ENCODE peak calls at places on chromosomes 5 and 9, in four cellular contexts. T is GM10248, O is AG04450, C is HCT116. E is an unnamed sample.

GRCh38 chr5:172543484-172544298 is 89.4 kb upstream of the SH3PXD2B start:
- DNase-seq in T (no peak), O (no peak), C (no peak), E (no peak)

GRCh38 chr9:27086818-27087680 is 22.0 kb upstream of the TEK start:
- DNase-seq in T (no peak), O (peak; percentile 70), C (no peak), E (no peak)

GRCh38 chr9:126395439-126396212 is 69.0 kb downstream of the MVB12B start:
- DNase-seq in T (no peak), O (peak; percentile 34), C (peak; percentile 31), E (no peak)

GRCh38 chr5:170809551-170809950 is 26.0 kb downstream of the GABRP start:
- DNase-seq in T (peak; percentile 34), O (peak; percentile 27), C (peak; percentile 34), E (no peak)

GRCh38 chr5:175748650-175749049 is 90.8 kb downstream of the HRH2 start:
- DNase-seq in T (no peak), O (no peak), C (no peak), E (no peak)

GRCh38 chr5:54909911-54910870 is 75.2 kb downstream of the ESM1 start:
- DNase-seq in T (no peak), O (peak; percentile 39), C (no peak), E (peak; percentile 32)

GRCh38 chr5:132856011-132856410 is 10.3 kb downstream of the GDF9 start:
- DNase-seq in T (no peak), O (no peak), C (no peak), E (no peak)

GRCh38 chr9:15622596-15622995 is 69.8 kb downstream of the CCDC171 start:
- DNase-seq in T (no peak), O (no peak), C (peak; percentile 15), E (no peak)

GRCh38 chr5:178793156-178793555 is 62.7 kb upstream of the ZNF354A start:
- DNase-seq in T (no peak), O (no peak), C (peak; percentile 16), E (no peak)

GRCh38 chr5:79237735-79238560 is 2.0 kb downstream of the JMY start:
- DNase-seq in T (no peak), O (no peak), C (no peak), E (no peak)

GRCh38 chr5:79236970-79237734 is 1.2 kb downstream of the JMY start:
- DNase-seq in T (peak; percentile 49), O (no peak), C (no peak), E (no peak)

GRCh38 chr5:79236364-79236969 is 536 bp downstream of the JMY start:
- DNase-seq in T (peak; percentile 40), O (no peak), C (no peak), E (no peak)

GRCh38 chr5:79235222-79235577 is 731 bp upstream of the JMY start:
- DNase-seq in T (no peak), O (no peak), C (no peak), E (peak; percentile 62)

DNA sequence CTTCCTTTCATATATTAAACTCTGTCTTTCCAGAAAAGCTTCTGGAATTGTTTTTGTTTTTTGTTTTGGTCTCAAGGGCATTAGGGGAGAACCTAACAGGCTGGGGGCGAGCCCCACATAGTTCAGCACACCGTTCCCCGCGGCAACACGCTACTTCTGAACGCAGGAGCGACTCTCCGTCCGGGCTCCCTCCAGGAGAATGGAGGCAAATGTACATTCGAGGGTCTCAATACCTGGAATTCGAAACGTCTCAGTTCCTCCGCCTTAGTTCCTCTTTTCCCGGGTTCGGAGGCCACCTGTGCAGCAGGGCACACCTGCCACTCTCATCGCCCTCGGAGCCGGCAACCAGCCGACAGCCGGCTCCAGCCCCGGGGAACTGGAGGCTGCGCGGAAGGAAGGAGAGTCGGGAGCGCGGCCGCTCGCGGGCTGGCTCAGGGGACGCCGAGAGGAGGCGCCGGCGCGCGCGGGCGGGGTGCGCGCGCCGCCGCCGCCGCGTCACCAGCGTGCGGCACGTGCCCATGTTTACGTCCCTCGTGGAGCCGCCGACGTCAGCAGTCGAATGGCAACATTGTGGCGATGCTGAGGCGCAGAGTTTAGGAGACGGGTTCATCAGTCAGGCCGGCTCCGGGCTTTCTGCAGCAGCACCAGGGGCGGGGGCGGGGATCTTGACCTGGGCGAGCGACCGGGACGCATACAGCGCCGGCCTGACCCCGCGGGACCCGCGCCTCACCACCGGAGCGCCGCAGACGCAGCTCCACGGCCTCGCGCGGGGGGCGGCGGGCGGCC is at the start of gene JMY:
- DNase-seq in T (peak; percentile 90), O (peak; percentile 61), C (peak; percentile 55), E (peak; percentile 58)
- TF ChIP-seq CTCF in T (peak; percentile 13), O (peak; percentile 15), C (no peak), E (no peak)

DNA sequence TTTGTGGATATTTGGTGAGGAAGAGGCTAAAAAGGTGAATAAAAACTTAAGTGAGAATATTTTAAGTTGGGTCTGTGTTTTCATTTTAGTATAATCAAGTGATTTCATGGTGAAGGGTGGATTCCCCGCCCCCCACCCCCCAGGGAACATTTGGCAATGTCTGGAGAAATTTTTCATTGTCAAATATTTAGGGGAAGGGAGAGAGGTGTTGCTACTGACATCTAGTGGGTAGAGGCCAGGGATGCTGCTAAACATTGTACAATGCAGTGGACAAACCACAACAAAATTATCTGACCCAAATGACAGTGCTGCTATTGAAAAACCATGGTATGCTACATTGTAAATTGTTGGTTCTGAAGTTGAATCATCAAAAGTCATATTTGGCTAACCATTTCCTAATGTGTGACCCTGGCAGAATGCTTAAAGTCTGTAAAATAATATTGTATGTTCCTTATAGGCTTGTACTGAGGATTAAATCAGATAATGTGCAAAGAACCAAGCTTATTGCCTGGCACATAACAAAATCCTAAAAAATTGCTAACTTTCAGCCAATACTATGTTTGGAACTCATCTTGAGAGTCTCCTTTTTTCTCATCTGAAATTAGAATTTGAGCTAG is 5.6 kb downstream of the C5orf24 start:
- DNase-seq in T (no peak), O (no peak), C (no peak), E (no peak)
- TF ChIP-seq CTCF in T (peak; percentile 41), O (peak; percentile 63), C (peak; percentile 39), E (peak; percentile 66)

DNA sequence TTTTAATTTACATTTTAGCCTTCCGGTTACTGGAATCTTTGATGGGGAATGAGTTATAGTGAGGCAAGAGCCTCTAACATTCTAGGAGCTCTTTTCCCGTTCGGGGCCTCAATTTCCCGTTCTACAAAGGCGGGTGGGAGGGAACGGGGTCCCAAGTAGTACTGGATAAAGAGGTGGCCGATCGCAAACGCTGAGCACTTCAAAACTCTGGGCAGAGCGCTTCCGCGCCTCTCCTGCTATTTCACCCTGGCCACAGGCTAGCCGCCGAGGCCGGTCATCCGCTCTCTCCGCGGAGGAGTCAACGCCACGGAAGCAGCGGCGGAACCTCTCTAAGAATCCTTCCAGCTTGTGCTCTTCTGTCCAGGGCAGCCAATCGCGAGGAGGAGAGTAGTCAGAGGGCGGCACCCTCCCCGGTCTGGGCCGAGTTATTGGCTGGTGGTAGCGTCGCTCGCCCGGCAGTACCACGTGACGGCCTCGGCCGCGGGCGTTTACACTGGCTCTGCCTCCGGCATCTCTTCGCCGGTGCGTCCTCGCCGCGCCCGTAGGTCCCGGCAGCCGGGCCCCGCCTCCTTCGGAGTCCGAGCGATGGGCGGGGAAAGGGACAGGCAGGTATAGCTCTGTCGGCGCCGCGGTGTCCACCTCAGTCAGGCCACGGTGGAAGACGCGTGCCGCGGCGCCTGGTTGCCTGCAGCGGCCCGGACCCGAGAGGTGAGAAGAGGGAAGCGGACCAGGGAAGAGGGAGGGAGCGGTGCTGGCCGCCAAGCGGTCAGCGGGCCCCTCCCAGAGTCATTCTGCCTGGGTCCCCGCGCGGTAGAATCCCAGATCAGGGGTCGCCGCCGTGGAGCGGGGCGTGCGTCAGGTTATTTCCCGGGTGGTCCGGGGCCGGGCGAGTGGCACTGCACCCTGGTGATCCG is at the start of gene SLC26A2:
- DNase-seq in T (peak; percentile 98), O (peak; percentile 93), C (peak; percentile 93), E (peak; percentile 94)
- TF ChIP-seq CTCF in T (no peak), O (no peak), C (no peak), E (no peak)

GRCh38 chr5:135833961-135834638 is 363 bp upstream of the SLC25A48 start:
- DNase-seq in T (no peak), O (no peak), C (no peak), E (no peak)
- TF ChIP-seq CTCF in T (peak; percentile 45), O (peak; percentile 61), C (no peak), E (no peak)

GRCh38 chr5:122077451-122078115 is 476 bp downstream of the LOX start:
- DNase-seq in T (peak; percentile 22), O (no peak), C (no peak), E (no peak)

GRCh38 chr5:122076669-122077450 is 1.2 kb downstream of the LOX start:
- DNase-seq in T (peak; percentile 58), O (no peak), C (no peak), E (peak; percentile 52)

GRCh38 chr5:122073864-122074263 is 4.2 kb downstream of the LOX start:
- DNase-seq in T (no peak), O (no peak), C (no peak), E (no peak)

GRCh38 chr5:122078116-122078865 is at the start of gene LOX:
- DNase-seq in T (peak; percentile 16), O (peak; percentile 91), C (no peak), E (peak; percentile 94)

GRCh38 chr5:122076023-122076422 is 2.0 kb downstream of the LOX start:
- DNase-seq in T (no peak), O (no peak), C (no peak), E (no peak)
- TF ChIP-seq CTCF in T (no peak), O (peak; percentile 46), C (no peak), E (peak; percentile 22)

GRCh38 chr5:52786937-52787599 is 648 bp upstream of the ITGA1 start:
- DNase-seq in T (peak; percentile 14), O (no peak), C (peak; percentile 50), E (no peak)
- TF ChIP-seq CTCF in T (peak; percentile 49), O (no peak), C (peak; percentile 88), E (peak; percentile 8)

DNA sequence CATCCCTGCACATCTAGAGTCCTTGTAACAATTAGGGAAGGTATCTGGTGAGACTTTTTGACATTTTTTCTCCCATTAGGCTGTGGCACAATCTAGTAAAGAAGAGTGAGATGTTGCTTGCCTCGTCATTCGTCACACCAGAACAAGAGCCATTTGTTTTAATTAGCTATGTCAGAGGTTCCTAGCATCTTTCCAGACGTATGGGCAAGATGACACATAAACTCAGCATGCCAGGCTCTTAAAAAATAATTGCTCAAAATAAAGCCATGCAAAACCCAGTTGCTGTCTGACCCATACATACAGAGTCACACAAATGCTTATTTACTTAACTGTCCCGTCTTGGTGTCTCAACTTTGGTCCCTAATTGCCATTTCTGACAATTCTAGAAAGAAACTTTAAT is 125.9 kb downstream of the TRPM3 start:
- DNase-seq in T (no peak), O (no peak), C (no peak), E (no peak)
- TF ChIP-seq CTCF in T (no peak), O (no peak), C (no peak), E (no peak)

DNA sequence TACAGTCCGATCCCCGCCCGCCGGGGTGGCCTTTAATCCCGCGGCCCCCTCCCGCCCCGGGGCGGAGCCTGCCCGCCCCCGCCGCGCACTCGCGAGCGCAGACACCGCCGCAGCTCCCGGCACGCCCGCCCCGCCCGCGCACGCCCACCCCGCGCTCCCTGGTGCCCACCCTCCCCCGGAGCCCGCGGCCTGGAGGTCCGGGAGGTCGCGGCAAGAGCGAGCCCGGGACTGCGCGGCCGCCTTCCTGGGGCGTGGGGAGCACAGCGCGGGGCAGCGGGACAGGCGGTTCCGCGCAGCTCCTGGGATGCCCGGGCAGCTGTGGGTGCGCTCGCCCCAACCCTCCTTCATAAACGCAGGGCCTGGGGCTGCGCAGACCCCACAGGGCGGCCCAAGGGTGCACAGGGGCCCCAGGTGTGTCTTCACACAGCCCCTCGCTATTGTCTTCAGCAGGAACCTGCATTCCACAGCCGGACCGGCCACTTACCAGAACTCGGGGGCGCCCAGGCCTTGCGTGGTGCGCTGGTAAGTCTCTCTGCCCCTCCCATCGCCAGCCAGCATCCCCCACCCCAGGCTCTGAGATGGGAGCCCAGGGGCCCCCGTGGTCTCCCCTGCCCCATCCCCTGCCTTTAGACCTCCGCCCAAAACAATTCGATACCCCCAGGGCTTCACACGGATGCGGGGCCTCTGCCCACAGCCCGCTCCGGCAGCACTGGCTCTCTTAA is at the start of gene SLC9A3:
- DNase-seq in T (no peak), O (no peak), C (no peak), E (no peak)
- TF ChIP-seq CTCF in T (no peak), O (no peak), C (no peak), E (no peak)